ENCODE peak calls at places on chromosomes 1 and 21, in five cellular contexts. A is stomach, H is fibroblast of mammary gland, M is lung, V is fibroblast of villous mesenchyme. W is an unnamed sample.
A peak's percentile ranks its signal among the peaks of the same experiment; 100 is the strongest.

GRCh38 chr1:11443043-11443442 is 35.9 kb upstream of the DISP3 start:
- DNase-seq in A (no peak), H (no peak), M (no peak), V (no peak), W (no peak)

GRCh38 chr1:159978107-159978398 is 24.0 kb upstream of the SLAMF9 start:
- DNase-seq in A (no peak), H (no peak), M (no peak), V (no peak), W (no peak)

GRCh38 chr21:42460391-42461184 is 35.4 kb downstream of the RSPH1 start:
- DNase-seq in A (no peak), H (no peak), M (no peak), V (no peak), W (no peak)

GRCh38 chr1:184291701-184292100 is 95.1 kb upstream of the C1orf21 start:
- DNase-seq in A (no peak), H (no peak), M (no peak), V (peak; percentile 87), W (peak; percentile 16)

GRCh38 chr1:91308544-91308943 is 96.1 kb downstream of the HFM1 start:
- DNase-seq in A (no peak), H (no peak), M (no peak), V (no peak), W (no peak)

GRCh38 chr21:44012474-44013379 is 618 bp downstream of the TRAPPC10 start:
- DNase-seq in A (peak; percentile 55), H (no peak), M (peak; percentile 71), V (peak; percentile 36), W (no peak)

GRCh38 chr1:39720094-39720999 is 18.3 kb upstream of the PPIE start:
- DNase-seq in A (no peak), H (peak; percentile 71), M (peak; percentile 28), V (peak; percentile 75), W (peak; percentile 82)

GRCh38 chr1:154906621-154907081 is 29.9 kb downstream of the PMVK start:
- DNase-seq in A (peak; percentile 29), H (peak; percentile 26), M (no peak), V (peak; percentile 17), W (peak; percentile 20)

GRCh38 chr1:210901981-210902770 is 231.8 kb downstream of the KCNH1 start:
- DNase-seq in A (no peak), H (no peak), M (no peak), V (no peak), W (no peak)

GRCh38 chr1:8552135-8552534 is 234.2 kb downstream of the SLC45A1 start:
- DNase-seq in A (no peak), H (no peak), M (no peak), V (no peak), W (no peak)

GRCh38 chr1:77803371-77803770 is 23.9 kb downstream of the MIGA1 start:
- DNase-seq in A (no peak), H (no peak), M (no peak), V (no peak), W (no peak)

GRCh38 chr1:64499011-64499410 is 29.1 kb downstream of the CACHD1 start:
- DNase-seq in A (no peak), H (no peak), M (no peak), V (no peak), W (no peak)

GRCh38 chr1:145758575-145758974 is 39.3 kb downstream of the CD160 start:
- DNase-seq in A (no peak), H (no peak), M (no peak), V (peak; percentile 18), W (no peak)

GRCh38 chr1:28601696-28602095 is 9.6 kb downstream of the RAB42 start:
- DNase-seq in A (no peak), H (peak; percentile 90), M (no peak), V (peak; percentile 86), W (peak; percentile 82)

GRCh38 chr1:204520834-204521709 is 4.9 kb downstream of the MDM4 start:
- DNase-seq in A (no peak), H (peak; percentile 84), M (no peak), V (peak; percentile 81), W (peak; percentile 15)

GRCh38 chr1:150875197-150876110 is 945 bp downstream of the ARNT start:
- DNase-seq in A (no peak), H (peak; percentile 20), M (no peak), V (no peak), W (peak; percentile 50)

GRCh38 chr1:159009704-159010361 is at the start of gene IFI16:
- DNase-seq in A (no peak), H (peak; percentile 98), M (peak; percentile 56), V (peak; percentile 96), W (peak; percentile 98)

GRCh38 chr1:182608236-182608635 is 4.0 kb upstream of the RGS16 start:
- DNase-seq in A (no peak), H (no peak), M (no peak), V (no peak), W (no peak)

GRCh38 chr1:112515311-112516009 is 6.7 kb downstream of the WNT2B start:
- DNase-seq in A (no peak), H (peak; percentile 92), M (no peak), V (peak; percentile 61), W (peak; percentile 54)

GRCh38 chr1:111811891-111812290 is 56.2 kb downstream of the DDX20 start:
- DNase-seq in A (no peak), H (no peak), M (no peak), V (no peak), W (no peak)

GRCh38 chr1:58580186-58580585 is 3.1 kb upstream of the TACSTD2 start:
- DNase-seq in A (no peak), H (no peak), M (no peak), V (peak; percentile 50), W (no peak)

GRCh38 chr1:184028854-184029623 is 8.5 kb downstream of the COLGALT2 start:
- DNase-seq in A (no peak), H (no peak), M (no peak), V (no peak), W (no peak)

GRCh38 chr1:230853736-230854135 is 14.6 kb downstream of the C1orf198 start:
- DNase-seq in A (no peak), H (no peak), M (no peak), V (no peak), W (no peak)

GRCh38 chr1:117661027-117661426 is 55.2 kb downstream of the TENT5C start:
- DNase-seq in A (no peak), H (no peak), M (no peak), V (no peak), W (no peak)

GRCh38 chr1:182770193-182770592 is 19.4 kb upstream of the NPL start:
- DNase-seq in A (no peak), H (no peak), M (no peak), V (no peak), W (no peak)

GRCh38 chr21:37220433-37220980 is 46.6 kb downstream of the VPS26C start:
- DNase-seq in A (no peak), H (peak; percentile 60), M (no peak), V (peak; percentile 59), W (peak; percentile 55)

GRCh38 chr1:27527857-27528700 is 38.1 kb upstream of the WASF2 start:
- DNase-seq in A (peak; percentile 67), H (no peak), M (peak; percentile 67), V (no peak), W (no peak)

GRCh38 chr1:216750031-216750627 is 26.9 kb upstream of the ESRRG start:
- DNase-seq in A (peak; percentile 37), H (peak; percentile 51), M (no peak), V (peak; percentile 35), W (peak; percentile 71)

GRCh38 chr1:6962390-6962955 is 177.2 kb downstream of the CAMTA1 start:
- DNase-seq in A (peak; percentile 31), H (peak; percentile 1), M (peak; percentile 49), V (no peak), W (no peak)

GRCh38 chr1:242747233-242747632 is 222.7 kb upstream of the PLD5 start:
- DNase-seq in A (no peak), H (no peak), M (no peak), V (no peak), W (no peak)

GRCh38 chr1:96684737-96685136 is 36.8 kb upstream of the PTBP2 start:
- DNase-seq in A (no peak), H (no peak), M (no peak), V (no peak), W (no peak)

GRCh38 chr1:100624886-100625430 is 87.0 kb downstream of the GPR88 start:
- DNase-seq in A (no peak), H (peak; percentile 61), M (no peak), V (peak; percentile 39), W (no peak)

GRCh38 chr1:208044568-208045241 is 133.8 kb upstream of the CD34 start:
- DNase-seq in A (no peak), H (no peak), M (no peak), V (no peak), W (no peak)

DNA sequence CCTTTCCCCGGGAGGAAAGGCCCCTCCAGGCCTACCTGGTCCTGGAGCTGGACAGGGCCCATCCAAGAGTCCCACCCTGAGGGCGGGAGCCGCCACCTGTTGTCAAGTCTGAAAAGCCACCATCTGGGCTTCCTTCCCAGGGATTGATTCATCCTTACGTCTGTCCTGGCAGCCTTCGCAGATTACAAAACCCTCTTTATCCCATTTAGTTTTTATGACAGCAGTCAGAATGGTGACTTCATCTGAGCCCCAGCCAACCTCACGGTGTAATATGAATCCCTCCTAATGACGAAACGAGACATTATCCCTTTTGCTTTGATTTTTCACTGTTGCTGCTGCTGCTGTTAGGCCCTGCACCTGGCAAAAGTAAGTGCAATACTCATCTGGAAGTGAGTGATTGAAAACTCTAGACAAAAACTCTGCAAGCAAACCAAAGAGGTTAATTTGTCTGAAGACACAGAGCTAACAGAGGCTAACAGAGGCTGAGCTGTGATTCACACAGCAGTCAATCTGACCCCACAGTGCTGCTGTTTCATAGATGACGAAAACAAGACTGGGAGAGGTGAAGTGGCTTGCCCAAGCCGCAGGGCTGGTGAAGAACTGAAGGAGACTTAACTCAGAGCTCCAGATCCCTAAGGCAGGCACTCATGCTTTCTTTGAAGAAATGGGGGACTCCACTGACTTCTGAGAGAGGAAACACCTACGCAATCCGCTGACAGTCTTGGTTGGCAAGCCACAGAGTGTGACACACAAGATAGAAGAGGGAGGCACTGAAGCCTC is 30.0 kb upstream of the S100A7 start:
- DNase-seq in A (peak; percentile 45), H (peak; percentile 98), M (peak; percentile 42), V (peak; percentile 91), W (peak; percentile 91)
- H3K4me3 ChIP-seq in A (no peak overlapping the region), H (no peak overlapping the region), M (no peak overlapping the region), V (no peak overlapping the region), W (no peak overlapping the region)

GRCh38 chr1:41381691-41382530 is 20.7 kb downstream of the FOXO6 start:
- DNase-seq in A (peak; percentile 61), H (peak; percentile 28), M (no peak), V (peak; percentile 12), W (no peak)
- H3K4me3 ChIP-seq in A (peak overlapping the region; percentile 64), H (peak overlapping the region; percentile 12), M (peak overlapping the region; percentile 53), V (peak overlapping the region; percentile 36), W (peak overlapping the region; percentile 25)

GRCh38 chr21:39181205-39181818 is 1.9 kb downstream of the PSMG1 start:
- DNase-seq in A (no peak), H (no peak), M (no peak), V (no peak), W (no peak)
- H3K4me3 ChIP-seq in A (no peak overlapping the region), H (no peak overlapping the region), M (no peak overlapping the region), V (peak overlapping the region; percentile 90), W (no peak overlapping the region)

GRCh38 chr21:45323487-45324380 is 36.0 kb upstream of the POFUT2 start:
- DNase-seq in A (no peak), H (peak; percentile 74), M (no peak), V (peak; percentile 77), W (peak; percentile 73)

GRCh38 chr21:45320991-45321656 is 33.4 kb upstream of the POFUT2 start:
- DNase-seq in A (no peak), H (no peak), M (no peak), V (no peak), W (no peak)

GRCh38 chr21:45322960-45323461 is 35.3 kb upstream of the POFUT2 start:
- DNase-seq in A (no peak), H (peak; percentile 70), M (no peak), V (peak; percentile 70), W (no peak)

GRCh38 chr21:45320261-45320990 is 32.7 kb upstream of the POFUT2 start:
- DNase-seq in A (no peak), H (no peak), M (no peak), V (no peak), W (no peak)

GRCh38 chr21:45322231-45322959 is 34.7 kb upstream of the POFUT2 start:
- DNase-seq in A (no peak), H (no peak), M (no peak), V (no peak), W (no peak)
- H3K4me3 ChIP-seq in A (no peak overlapping the region), H (no peak overlapping the region), M (no peak overlapping the region), V (no peak overlapping the region), W (no peak overlapping the region)